ENCODE peak calls at places on chromosomes 6 and 20, in five cellular contexts. One of them, this sample, is unnamed.
A peak's percentile ranks its signal among the peaks of the same experiment; 100 is the strongest.

GRCh38 chr6:134446228-134446848 is 128.4 kb upstream of the SGK1 start:
- DNase-seq in heart left ventricle: no peak
- DNase-seq in breast epithelium: no peak
- DNase-seq in cardiac muscle cell: peak; percentile 59
- DNase-seq in spleen: no peak
- DNase-seq in this sample: no peak

GRCh38 chr20:38169636-38170035 is 4.6 kb upstream of the TGM2 start:
- DNase-seq in heart left ventricle: no peak
- DNase-seq in breast epithelium: no peak
- DNase-seq in cardiac muscle cell: no peak
- DNase-seq in spleen: no peak
- DNase-seq in this sample: no peak

GRCh38 chr20:58976095-58976730 is 4.8 kb upstream of the NELFCD start:
- DNase-seq in heart left ventricle: no peak
- DNase-seq in breast epithelium: no peak
- DNase-seq in cardiac muscle cell: no peak
- DNase-seq in spleen: no peak
- DNase-seq in this sample: no peak

GRCh38 chr6:162728706-162729105 is 932 bp downstream of the PACRG start:
- DNase-seq in heart left ventricle: no peak
- DNase-seq in breast epithelium: no peak
- DNase-seq in cardiac muscle cell: no peak
- DNase-seq in spleen: no peak
- DNase-seq in this sample: no peak

GRCh38 chr6:158160932-158161539 is 7.0 kb downstream of the SERAC1 start:
- DNase-seq in heart left ventricle: no peak
- DNase-seq in breast epithelium: no peak
- DNase-seq in cardiac muscle cell: peak; percentile 59
- DNase-seq in spleen: no peak
- DNase-seq in this sample: peak; percentile 11

GRCh38 chr6:24922174-24922573 is 13.6 kb downstream of the RIPOR2 start:
- DNase-seq in heart left ventricle: no peak
- DNase-seq in breast epithelium: no peak
- DNase-seq in cardiac muscle cell: no peak
- DNase-seq in spleen: no peak
- DNase-seq in this sample: no peak

GRCh38 chr6:154537486-154537885 is 27.0 kb upstream of the CNKSR3 start:
- DNase-seq in heart left ventricle: no peak
- DNase-seq in breast epithelium: no peak
- DNase-seq in cardiac muscle cell: no peak
- DNase-seq in spleen: no peak
- DNase-seq in this sample: no peak

GRCh38 chr6:65638047-65638831 is 68.8 kb downstream of the EYS start:
- DNase-seq in heart left ventricle: no peak
- DNase-seq in breast epithelium: no peak
- DNase-seq in cardiac muscle cell: no peak
- DNase-seq in spleen: no peak
- DNase-seq in this sample: no peak

GRCh38 chr6:149925253-149925973 is 2.5 kb upstream of the RAET1G start:
- DNase-seq in heart left ventricle: no peak
- DNase-seq in breast epithelium: no peak
- DNase-seq in cardiac muscle cell: peak; percentile 38
- DNase-seq in spleen: peak; percentile 82
- DNase-seq in this sample: peak; percentile 43

GRCh38 chr6:93418448-93419303 is 683 bp downstream of the EPHA7 start:
- DNase-seq in heart left ventricle: peak; percentile 33
- DNase-seq in breast epithelium: no peak
- DNase-seq in cardiac muscle cell: peak; percentile 41
- DNase-seq in spleen: peak; percentile 78
- DNase-seq in this sample: no peak

GRCh38 chr6:161238076-161238869 is 35.6 kb downstream of the AGPAT4 start:
- DNase-seq in heart left ventricle: no peak
- DNase-seq in breast epithelium: no peak
- DNase-seq in cardiac muscle cell: no peak
- DNase-seq in spleen: no peak
- DNase-seq in this sample: no peak

GRCh38 chr6:134132494-134133141 is 80.2 kb upstream of the SLC2A12 start:
- DNase-seq in heart left ventricle: no peak
- DNase-seq in breast epithelium: no peak
- DNase-seq in cardiac muscle cell: peak; percentile 22
- DNase-seq in spleen: no peak
- DNase-seq in this sample: no peak

DNA sequence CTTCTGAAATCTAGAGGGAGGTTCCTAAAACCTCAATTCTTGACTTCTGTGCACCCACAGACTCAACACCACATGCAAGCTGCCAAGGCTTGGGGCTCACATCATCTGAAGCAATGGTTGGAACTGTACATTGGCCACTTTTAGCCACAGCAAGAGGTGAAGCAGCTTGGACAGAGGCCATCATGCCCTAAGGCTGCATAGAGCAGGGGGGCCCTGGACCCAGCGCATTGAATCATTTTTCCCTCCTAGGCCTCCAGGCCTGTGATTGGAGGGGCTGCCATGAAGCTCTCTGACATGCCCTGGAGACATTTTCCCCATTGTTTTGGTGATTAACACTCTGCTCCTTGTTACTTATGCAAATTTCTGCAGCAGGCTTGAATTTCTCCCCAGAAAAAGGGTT is 145.9 kb downstream of the C6orf118 start:
- DNase-seq in heart left ventricle: no peak
- DNase-seq in breast epithelium: no peak
- DNase-seq in cardiac muscle cell: no peak
- DNase-seq in spleen: no peak
- DNase-seq in this sample: no peak
- H3K27me3 ChIP-seq in heart left ventricle: no peaks in the 10 kb centered on the region
- H3K27me3 ChIP-seq in breast epithelium: no peaks in the 10 kb centered on the region
- H3K27me3 ChIP-seq in cardiac muscle cell: no peaks in the 10 kb centered on the region
- H3K27me3 ChIP-seq in spleen: no peaks in the 10 kb centered on the region
- H3K27me3 ChIP-seq in this sample: no peaks in the 10 kb centered on the region

GRCh38 chr6:14089224-14089623 is 28.3 kb upstream of the CD83 start:
- DNase-seq in heart left ventricle: no peak
- DNase-seq in breast epithelium: no peak
- DNase-seq in cardiac muscle cell: no peak
- DNase-seq in spleen: no peak
- DNase-seq in this sample: no peak
- H3K4me1 ChIP-seq in heart left ventricle: no peaks in the 10 kb centered on the region
- H3K4me1 ChIP-seq in breast epithelium: no peaks in the 10 kb centered on the region
- H3K4me1 ChIP-seq in cardiac muscle cell: no peaks in the 10 kb centered on the region
- H3K4me1 ChIP-seq in spleen: peaks cover 37% of the 10 kb centered on the region
- H3K4me1 ChIP-seq in this sample: no peaks in the 10 kb centered on the region

GRCh38 chr6:122752990-122753687 is 26.4 kb upstream of the FABP7 start:
- DNase-seq in heart left ventricle: no peak
- DNase-seq in breast epithelium: no peak
- DNase-seq in cardiac muscle cell: no peak
- DNase-seq in spleen: no peak
- DNase-seq in this sample: no peak

GRCh38 chr6:122754191-122754731 is 25.3 kb upstream of the FABP7 start:
- DNase-seq in heart left ventricle: no peak
- DNase-seq in breast epithelium: no peak
- DNase-seq in cardiac muscle cell: no peak
- DNase-seq in spleen: no peak
- DNase-seq in this sample: no peak

GRCh38 chr6:122751291-122751690 is 28.2 kb upstream of the FABP7 start:
- DNase-seq in heart left ventricle: no peak
- DNase-seq in breast epithelium: no peak
- DNase-seq in cardiac muscle cell: no peak
- DNase-seq in spleen: no peak
- DNase-seq in this sample: no peak

GRCh38 chr6:122753688-122754056 is 25.8 kb upstream of the FABP7 start:
- DNase-seq in heart left ventricle: no peak
- DNase-seq in breast epithelium: no peak
- DNase-seq in cardiac muscle cell: peak; percentile 5
- DNase-seq in spleen: no peak
- DNase-seq in this sample: no peak

GRCh38 chr6:122752493-122752892 is 27.0 kb upstream of the FABP7 start:
- DNase-seq in heart left ventricle: no peak
- DNase-seq in breast epithelium: no peak
- DNase-seq in cardiac muscle cell: no peak
- DNase-seq in spleen: no peak
- DNase-seq in this sample: no peak
- H3K27me3 ChIP-seq in heart left ventricle: no peaks in the 10 kb centered on the region
- H3K27me3 ChIP-seq in breast epithelium: no peaks in the 10 kb centered on the region
- H3K27me3 ChIP-seq in cardiac muscle cell: no peaks in the 10 kb centered on the region
- H3K27me3 ChIP-seq in spleen: no peaks in the 10 kb centered on the region
- H3K27me3 ChIP-seq in this sample: no peaks in the 10 kb centered on the region

GRCh38 chr20:12243327-12243726 is 325.6 kb downstream of the BTBD3 start:
- DNase-seq in heart left ventricle: no peak
- DNase-seq in breast epithelium: no peak
- DNase-seq in cardiac muscle cell: no peak
- DNase-seq in spleen: no peak
- DNase-seq in this sample: no peak
- H3K4me1 ChIP-seq in heart left ventricle: no peaks in the 10 kb centered on the region
- H3K4me1 ChIP-seq in breast epithelium: no peaks in the 10 kb centered on the region
- H3K4me1 ChIP-seq in cardiac muscle cell: no peaks in the 10 kb centered on the region
- H3K4me1 ChIP-seq in spleen: no peaks in the 10 kb centered on the region
- H3K4me1 ChIP-seq in this sample: no peaks in the 10 kb centered on the region

GRCh38 chr20:45997187-45997586 is 11.5 kb upstream of the MMP9 start:
- DNase-seq in heart left ventricle: no peak
- DNase-seq in breast epithelium: no peak
- DNase-seq in cardiac muscle cell: no peak
- DNase-seq in spleen: no peak
- DNase-seq in this sample: no peak

GRCh38 chr20:45991616-45992015 is 17.1 kb upstream of the MMP9 start:
- DNase-seq in heart left ventricle: no peak
- DNase-seq in breast epithelium: no peak
- DNase-seq in cardiac muscle cell: peak; percentile 11
- DNase-seq in spleen: no peak
- DNase-seq in this sample: no peak

GRCh38 chr20:45993197-45993951 is 15.3 kb upstream of the MMP9 start:
- DNase-seq in heart left ventricle: no peak
- DNase-seq in breast epithelium: peak; percentile 70
- DNase-seq in cardiac muscle cell: no peak
- DNase-seq in spleen: no peak
- DNase-seq in this sample: no peak

GRCh38 chr20:45995213-45996097 is 13.3 kb upstream of the MMP9 start:
- DNase-seq in heart left ventricle: no peak
- DNase-seq in breast epithelium: no peak
- DNase-seq in cardiac muscle cell: no peak
- DNase-seq in spleen: no peak
- DNase-seq in this sample: no peak

GRCh38 chr20:45994761-45995160 is 13.9 kb upstream of the MMP9 start:
- DNase-seq in heart left ventricle: no peak
- DNase-seq in breast epithelium: no peak
- DNase-seq in cardiac muscle cell: no peak
- DNase-seq in spleen: no peak
- DNase-seq in this sample: no peak
- H3K27me3 ChIP-seq in heart left ventricle: peaks cover 5% of the 10 kb centered on the region
- H3K27me3 ChIP-seq in breast epithelium: no peaks in the 10 kb centered on the region
- H3K27me3 ChIP-seq in cardiac muscle cell: no peaks in the 10 kb centered on the region
- H3K27me3 ChIP-seq in spleen: no peaks in the 10 kb centered on the region
- H3K27me3 ChIP-seq in this sample: peaks cover 25% of the 10 kb centered on the region

GRCh38 chr6:129685640-129686031 is 24.3 kb downstream of the ARHGAP18 start:
- DNase-seq in heart left ventricle: no peak
- DNase-seq in breast epithelium: no peak
- DNase-seq in cardiac muscle cell: no peak
- DNase-seq in spleen: no peak
- DNase-seq in this sample: no peak
- H3K4me1 ChIP-seq in heart left ventricle: peaks cover 4% of the 10 kb centered on the region
- H3K4me1 ChIP-seq in breast epithelium: no peaks in the 10 kb centered on the region
- H3K4me1 ChIP-seq in cardiac muscle cell: no peaks in the 10 kb centered on the region
- H3K4me1 ChIP-seq in spleen: peaks cover 68% of the 10 kb centered on the region
- H3K4me1 ChIP-seq in this sample: peaks cover 41% of the 10 kb centered on the region

GRCh38 chr6:27604986-27605385 is 132.1 kb upstream of the ZNF184 start:
- DNase-seq in heart left ventricle: no peak
- DNase-seq in breast epithelium: no peak
- DNase-seq in cardiac muscle cell: peak; percentile 22
- DNase-seq in spleen: no peak
- DNase-seq in this sample: no peak
- H3K27me3 ChIP-seq in heart left ventricle: peaks cover 17% of the 10 kb centered on the region
- H3K27me3 ChIP-seq in breast epithelium: no peaks in the 10 kb centered on the region
- H3K27me3 ChIP-seq in cardiac muscle cell: peaks cover 28% of the 10 kb centered on the region
- H3K27me3 ChIP-seq in spleen: peaks cover 59% of the 10 kb centered on the region
- H3K27me3 ChIP-seq in this sample: no peaks in the 10 kb centered on the region

GRCh38 chr20:31966991-31967655 is 828 bp upstream of the XKR7 start:
- DNase-seq in heart left ventricle: no peak
- DNase-seq in breast epithelium: no peak
- DNase-seq in cardiac muscle cell: no peak
- DNase-seq in spleen: no peak
- DNase-seq in this sample: no peak

GRCh38 chr20:31972481-31973386 is 4.8 kb downstream of the XKR7 start:
- DNase-seq in heart left ventricle: no peak
- DNase-seq in breast epithelium: no peak
- DNase-seq in cardiac muscle cell: no peak
- DNase-seq in spleen: no peak
- DNase-seq in this sample: no peak

GRCh38 chr20:31962741-31963140 is 5.2 kb upstream of the XKR7 start:
- DNase-seq in heart left ventricle: no peak
- DNase-seq in breast epithelium: no peak
- DNase-seq in cardiac muscle cell: no peak
- DNase-seq in spleen: no peak
- DNase-seq in this sample: no peak

GRCh38 chr20:31968299-31969126 is 562 bp downstream of the XKR7 start:
- DNase-seq in heart left ventricle: peak; percentile 80
- DNase-seq in breast epithelium: no peak
- DNase-seq in cardiac muscle cell: peak; percentile 76
- DNase-seq in spleen: peak; percentile 92
- DNase-seq in this sample: peak; percentile 67

GRCh38 chr20:31967830-31968249 is at the start of gene XKR7:
- DNase-seq in heart left ventricle: peak; percentile 24
- DNase-seq in breast epithelium: no peak
- DNase-seq in cardiac muscle cell: no peak
- DNase-seq in spleen: peak; percentile 77
- DNase-seq in this sample: no peak
- H3K4me1 ChIP-seq in heart left ventricle: no peaks in the 10 kb centered on the region
- H3K4me1 ChIP-seq in breast epithelium: no peaks in the 10 kb centered on the region
- H3K4me1 ChIP-seq in cardiac muscle cell: peaks cover 6% of the 10 kb centered on the region
- H3K4me1 ChIP-seq in spleen: peaks cover 14% of the 10 kb centered on the region
- H3K4me1 ChIP-seq in this sample: no peaks in the 10 kb centered on the region

GRCh38 chr20:25081065-25081729 is 744 bp downstream of the VSX1 start:
- DNase-seq in heart left ventricle: no peak
- DNase-seq in breast epithelium: no peak
- DNase-seq in cardiac muscle cell: peak; percentile 26
- DNase-seq in spleen: peak; percentile 64
- DNase-seq in this sample: no peak
- H3K27me3 ChIP-seq in heart left ventricle: peaks cover 45% of the 10 kb centered on the region
- H3K27me3 ChIP-seq in breast epithelium: no peaks in the 10 kb centered on the region
- H3K27me3 ChIP-seq in cardiac muscle cell: peaks cover 100% of the 10 kb centered on the region
- H3K27me3 ChIP-seq in spleen: peaks cover 83% of the 10 kb centered on the region
- H3K27me3 ChIP-seq in this sample: peaks cover 76% of the 10 kb centered on the region

This sample was measured in SJSA1.